ENCODE peak calls at places on chromosomes 4 and X, in five cellular contexts. T is HCT116, Z is K562, E is HepG2, N is GM12878. L is an unnamed sample.

GRCh38 chr4:85928775-85929585 is 430.9 kb downstream of the MAPK10 start:
- DNase-seq in N (peak; percentile 12), Z (no peak), E (peak; percentile 54), T (no peak), L (no peak)

GRCh38 chr4:1193206-1194027 is 21.0 kb upstream of the SPON2 start:
- DNase-seq in N (no peak), E (no peak), T (no peak), Z (no peak), L (no peak)

GRCh38 chr4:142318280-142318679 is 527.8 kb downstream of the INPP4B start:
- DNase-seq in T (no peak), Z (no peak), N (no peak), E (no peak), L (no peak)

GRCh38 chrX:150926304-150926703 is 27.8 kb upstream of the CD99L2 start:
- DNase-seq in Z (no peak), E (no peak), T (no peak), N (no peak), L (no peak)

GRCh38 chr4:2247128-2248043 is 5.5 kb upstream of the HAUS3 start:
- DNase-seq in N (no peak), E (no peak), T (no peak), Z (no peak), L (peak; percentile 45)

GRCh38 chr4:60817609-60818008 is 382.5 kb upstream of the ADGRL3 start:
- DNase-seq in Z (no peak), T (no peak), N (no peak), E (no peak), L (no peak)

GRCh38 chrX:2698604-2699003 is 7.5 kb downstream of the CD99 start:
- DNase-seq in N (no peak), E (no peak), T (no peak), Z (no peak), L (no peak)

GRCh38 chr4:37946503-37947179 is 13.6 kb upstream of the PTTG2 start:
- DNase-seq in Z (no peak), E (no peak), T (no peak), N (no peak), L (no peak)

GRCh38 chr4:18394656-18395055 is 373.1 kb upstream of the LCORL start:
- DNase-seq in N (no peak), T (no peak), Z (no peak), E (no peak), L (no peak)

GRCh38 chrX:56728752-56729151 is 291 bp upstream of the NBDY start:
- DNase-seq in E (no peak), N (no peak), T (no peak), Z (no peak), L (no peak)

GRCh38 chr4:21469438-21470032 is 479.0 kb downstream of the KCNIP4 start:
- DNase-seq in T (no peak), Z (no peak), E (peak; percentile 11), N (no peak), L (no peak)

DNA sequence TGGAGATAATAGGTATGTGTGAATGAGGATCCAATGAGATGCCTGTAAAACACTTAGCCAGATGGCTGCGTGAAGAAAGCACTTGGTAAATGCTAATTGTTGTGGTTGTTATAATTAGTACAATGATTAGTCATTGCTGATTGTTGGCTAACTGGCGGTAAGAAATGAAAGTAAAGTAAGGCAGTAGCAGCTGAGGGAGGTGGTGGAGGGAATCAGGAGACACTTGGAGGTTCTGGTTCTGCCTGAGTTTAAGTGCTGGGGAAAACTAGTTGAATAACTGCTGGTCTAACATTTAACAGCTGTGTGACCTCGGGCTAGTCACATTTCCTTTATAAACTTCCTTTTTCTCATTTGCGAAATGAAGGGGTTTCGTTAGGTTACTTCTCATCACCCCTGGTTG is 30.9 kb downstream of the CD38 start:
- DNase-seq in T (no peak), N (peak; percentile 45), Z (no peak), E (no peak), L (no peak)
- H3K4me1 ChIP-seq in T (no peaks in the 10 kb centered on the region), N (peaks cover 12% of the 10 kb centered on the region), Z (no peaks in the 10 kb centered on the region), E (no peaks in the 10 kb centered on the region), L (no peaks in the 10 kb centered on the region)

GRCh38 chrX:140501940-140502468 is 2.9 kb downstream of the SOX3 start:
- DNase-seq in E (no peak), T (no peak), Z (no peak), N (no peak), L (no peak)
- TF ChIP-seq EZH2 in E (no peak), T (no peak), Z (no peak), N (no peak), L (no peak)

GRCh38 chrX:13029831-13030771 is 14.3 kb downstream of the FAM9C start:
- DNase-seq in N (no peak), E (peak; percentile 35), T (no peak), Z (no peak), L (no peak)

GRCh38 chrX:13024911-13025454 is 19.4 kb downstream of the FAM9C start:
- DNase-seq in E (no peak), Z (no peak), T (no peak), N (no peak), L (no peak)

GRCh38 chrX:13029341-13029740 is 15.1 kb downstream of the FAM9C start:
- DNase-seq in Z (no peak), E (no peak), T (no peak), N (no peak), L (no peak)

GRCh38 chrX:13026877-13027652 is 17.4 kb downstream of the FAM9C start:
- DNase-seq in Z (no peak), T (no peak), E (no peak), N (no peak), L (no peak)

DNA sequence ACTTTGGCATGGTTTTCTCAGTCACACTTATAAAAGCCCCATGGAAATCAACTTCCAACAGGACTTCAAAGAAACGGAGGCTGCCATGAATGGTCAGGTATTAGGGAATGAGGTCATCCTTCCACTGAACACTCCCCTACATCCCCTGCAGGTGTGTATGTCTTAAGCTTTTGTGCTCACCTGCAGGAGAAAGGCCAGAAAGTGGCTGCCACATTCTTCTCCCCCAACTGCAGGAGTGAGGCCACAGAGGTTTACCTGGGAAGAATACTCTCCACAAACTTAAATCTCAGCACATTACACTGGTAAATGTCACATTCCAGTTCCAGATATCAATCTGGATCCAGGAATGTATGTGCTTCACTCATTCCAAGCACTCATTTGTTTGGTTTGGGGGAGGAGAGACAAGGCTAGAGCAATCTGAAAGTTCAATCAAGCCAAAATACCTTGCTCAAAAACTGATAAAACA is 15.5 kb downstream of the FAM9C start:
- DNase-seq in T (no peak), Z (no peak), E (peak; percentile 51), N (no peak), L (no peak)
- TF ChIP-seq JUND in T (no peak), Z (no peak), E (no peak), N (no peak), L (peak; percentile 29)

GRCh38 chr4:28834120-28834519 is 1886.0 kb upstream of the PCDH7 start:
- DNase-seq in N (no peak), E (no peak), T (no peak), Z (no peak), L (no peak)
- H3K4me1 ChIP-seq in N (no peaks in the 10 kb centered on the region), E (no peaks in the 10 kb centered on the region), T (no peaks in the 10 kb centered on the region), Z (no peaks in the 10 kb centered on the region), L (no peaks in the 10 kb centered on the region)

DNA sequence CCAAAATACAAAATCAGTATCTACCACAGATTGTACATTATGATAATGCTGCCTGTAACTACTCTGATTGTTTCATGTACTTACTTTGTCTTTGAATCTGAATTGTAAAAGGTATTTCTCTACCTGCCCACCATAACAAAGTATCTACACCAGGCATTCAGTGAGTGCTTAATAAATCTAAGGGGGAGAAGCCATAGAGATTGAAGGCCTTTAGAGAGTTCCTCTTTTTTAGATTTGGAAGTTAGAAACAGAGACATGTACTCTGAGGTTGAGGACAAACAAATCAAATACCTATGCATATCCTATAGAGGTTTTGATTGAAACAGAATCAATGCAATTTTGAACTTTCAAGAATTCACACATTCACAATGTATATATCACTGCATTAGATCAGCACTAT is 42.7 kb downstream of the SAT1 start:
- DNase-seq in N (no peak), Z (no peak), T (no peak), E (no peak), L (no peak)
- TF ChIP-seq EZH2 in N (no peak), Z (no peak), T (no peak), E (no peak), L (no peak)

GRCh38 chr4:6123541-6123940 is 76.8 kb downstream of the JAKMIP1 start:
- DNase-seq in N (no peak), T (no peak), E (no peak), Z (no peak), L (no peak)

GRCh38 chr4:6121941-6122340 is 78.4 kb downstream of the JAKMIP1 start:
- DNase-seq in E (no peak), N (no peak), Z (no peak), T (no peak), L (no peak)

GRCh38 chr4:6123976-6124375 is 76.4 kb downstream of the JAKMIP1 start:
- DNase-seq in N (no peak), T (no peak), E (no peak), Z (no peak), L (no peak)

GRCh38 chr4:6122496-6122895 is 77.9 kb downstream of the JAKMIP1 start:
- DNase-seq in E (no peak), N (no peak), Z (no peak), T (no peak), L (no peak)

GRCh38 chr4:6123116-6123515 is 77.2 kb downstream of the JAKMIP1 start:
- DNase-seq in N (no peak), Z (no peak), T (no peak), E (no peak), L (no peak)
- TF ChIP-seq JUND in N (no peak), Z (no peak), T (no peak), E (no peak), L (no peak)

GRCh38 chr4:145739840-145740239 is 59.9 kb downstream of the C4orf51 start:
- DNase-seq in E (no peak), Z (no peak), N (no peak), T (no peak), L (no peak)
- H3K4me1 ChIP-seq in E (peaks cover 15% of the 10 kb centered on the region), Z (no peaks in the 10 kb centered on the region), N (peaks cover 6% of the 10 kb centered on the region), T (peaks cover 21% of the 10 kb centered on the region), L (peaks cover 6% of the 10 kb centered on the region)

L was measured in H1.